ENCODE peak calls at places on chromosome 10, in eight cellular contexts. X is fibroblast of lung, A is HFFc6, M is progenitor cell of endocrine pancreas, I is kidney, Q is foreskin fibroblast, O is IMR-90, P is mesothelial cell of epicardium. L is an unnamed sample.

GRCh38 chr10:31687545-31688482 is 240.8 kb downstream of the ARHGAP12 start:
- DNase-seq in X (no peak), A (no peak), M (no peak), I (no peak), Q (no peak), O (no peak), P (no peak), L (no peak)

GRCh38 chr10:856405-857157 is 74.9 kb downstream of the LARP4B start:
- DNase-seq in X (no peak), A (no peak), M (no peak), I (no peak), Q (no peak), O (no peak), P (no peak), L (no peak)

GRCh38 chr10:74194545-74194944 is 43.5 kb downstream of the ADK start:
- DNase-seq in X (peak), A (no peak), M (no peak), I (no peak), Q (no peak), O (peak), P (no peak), L (no peak)

GRCh38 chr10:25294032-25294926 is 119.5 kb downstream of the GPR158 start:
- DNase-seq in X (no peak), A (no peak), M (no peak), I (no peak), Q (peak), O (peak), P (no peak), L (no peak)

GRCh38 chr10:44974628-44975431 is 3.8 kb downstream of the DEPP1 start:
- DNase-seq in X (peak), A (peak), M (peak), I (peak), Q (peak), O (no peak), P (peak), L (peak)

GRCh38 chr10:133358162-133358919 is 522 bp upstream of the FUOM start:
- DNase-seq in X (no peak), A (no peak), M (no peak), I (no peak), Q (peak), O (no peak), P (no peak), L (no peak)

GRCh38 chr10:87639493-87639892 is 20.2 kb upstream of the PAPSS2 start:
- DNase-seq in X (no peak), A (no peak), M (no peak), I (no peak), Q (no peak), O (no peak), P (no peak), L (no peak)

GRCh38 chr10:61475449-61475873 is 22.3 kb upstream of the TMEM26 start:
- DNase-seq in X (peak), A (no peak), M (no peak), I (no peak), Q (peak), O (peak), P (no peak), L (no peak)

GRCh38 chr10:97759157-97759980 is 12.4 kb downstream of the SFRP5 start:
- DNase-seq in X (peak), A (peak), M (peak), I (no peak), Q (peak), O (peak), P (peak), L (peak)

GRCh38 chr10:118672766-118673715 is 77.6 kb upstream of the PRLHR start:
- DNase-seq in X (no peak), A (no peak), M (no peak), I (no peak), Q (no peak), O (no peak), P (no peak), L (no peak)

GRCh38 chr10:4670737-4671136 is 155.3 kb upstream of the AKR1E2 start:
- DNase-seq in X (no peak), A (peak), M (no peak), I (no peak), Q (peak), O (peak), P (no peak), L (no peak)

GRCh38 chr10:3848768-3849643 is 64.0 kb upstream of the KLF6 start:
- DNase-seq in X (peak), A (peak), M (no peak), I (no peak), Q (peak), O (peak), P (no peak), L (no peak)

GRCh38 chr10:65753532-65753931 is 1172.3 kb upstream of the LRRTM3 start:
- DNase-seq in X (no peak), A (no peak), M (no peak), I (no peak), Q (no peak), O (no peak), P (no peak), L (no peak)

GRCh38 chr10:44384601-44385422 is at the start of gene CXCL12:
- DNase-seq in X (no peak), A (peak), M (peak), I (peak), Q (peak), O (peak), P (peak), L (no peak)

GRCh38 chr10:62637249-62638061 is 167.1 kb upstream of the ADO start:
- DNase-seq in X (peak), A (peak), M (no peak), I (no peak), Q (no peak), O (peak), P (no peak), L (no peak)

GRCh38 chr10:116752969-116753665 is 10.8 kb upstream of the HSPA12A start:
- DNase-seq in X (no peak), A (no peak), M (no peak), I (peak), Q (no peak), O (no peak), P (no peak), L (no peak)

GRCh38 chr10:58044072-58044471 is 223.6 kb downstream of the IPMK start:
- DNase-seq in X (no peak), A (peak), M (no peak), I (no peak), Q (peak), O (peak), P (no peak), L (no peak)

GRCh38 chr10:96439655-96440217 is 74.0 kb downstream of the TLL2 start:
- DNase-seq in X (no peak), A (no peak), M (no peak), I (no peak), Q (no peak), O (no peak), P (no peak), L (no peak)

GRCh38 chr10:123624086-123624485 is 42.1 kb upstream of the GPR26 start:
- DNase-seq in X (no peak), A (no peak), M (no peak), I (no peak), Q (no peak), O (no peak), P (peak), L (no peak)

GRCh38 chr10:31908157-31908556 is 20.5 kb downstream of the ARHGAP12 start:
- DNase-seq in X (no peak), A (no peak), M (no peak), I (no peak), Q (no peak), O (no peak), P (no peak), L (no peak)

GRCh38 chr10:98101366-98101765 is 33.1 kb upstream of the R3HCC1L start:
- DNase-seq in X (no peak), A (no peak), M (no peak), I (no peak), Q (no peak), O (no peak), P (no peak), L (no peak)

GRCh38 chr10:60951272-60951724 is 7.3 kb upstream of the RHOBTB1 start:
- DNase-seq in X (peak), A (no peak), M (no peak), I (no peak), Q (no peak), O (peak), P (no peak), L (no peak)

GRCh38 chr10:71729023-71729649 is 9.6 kb upstream of the C10orf105 start:
- DNase-seq in X (no peak), A (no peak), M (no peak), I (peak), Q (no peak), O (no peak), P (peak), L (no peak)

GRCh38 chr10:90018819-90019218 is 317.4 kb downstream of the KIF20B start:
- DNase-seq in X (no peak), A (no peak), M (no peak), I (no peak), Q (no peak), O (no peak), P (no peak), L (no peak)

GRCh38 chr10:130767116-130767730 is 544.3 kb downstream of the TCERG1L start:
- DNase-seq in X (no peak), A (no peak), M (no peak), I (peak), Q (no peak), O (no peak), P (no peak), L (no peak)

GRCh38 chr10:99784731-99785441 is 2.4 kb downstream of the ABCC2 start:
- DNase-seq in X (no peak), A (no peak), M (no peak), I (no peak), Q (peak), O (peak), P (no peak), L (no peak)

GRCh38 chr10:31959461-31960173 is 31.0 kb upstream of the ARHGAP12 start:
- DNase-seq in X (no peak), A (no peak), M (no peak), I (no peak), Q (no peak), O (no peak), P (no peak), L (no peak)

GRCh38 chr10:17662193-17663138 is 18.5 kb downstream of the STAM start:
- DNase-seq in X (no peak), A (no peak), M (no peak), I (no peak), Q (no peak), O (no peak), P (no peak), L (no peak)

GRCh38 chr10:98610855-98611254 is 164.1 kb upstream of the HPS1 start:
- DNase-seq in X (no peak), A (no peak), M (no peak), I (peak), Q (no peak), O (no peak), P (no peak), L (no peak)

GRCh38 chr10:69087600-69088470 is at the start of gene SRGN:
- DNase-seq in X (peak), A (peak), M (no peak), I (no peak), Q (peak), O (peak), P (no peak), L (peak)

GRCh38 chr10:61786728-61787127 is 114.8 kb upstream of the ARID5B start:
- DNase-seq in X (peak), A (peak), M (no peak), I (no peak), Q (peak), O (peak), P (no peak), L (peak)

GRCh38 chr10:65891073-65891981 is 1034.5 kb upstream of the LRRTM3 start:
- DNase-seq in X (no peak), A (no peak), M (no peak), I (no peak), Q (no peak), O (no peak), P (no peak), L (peak)

GRCh38 chr10:92014620-92015019 is 91.0 kb downstream of the BTAF1 start:
- DNase-seq in X (no peak), A (no peak), M (no peak), I (no peak), Q (no peak), O (no peak), P (no peak), L (no peak)

GRCh38 chr10:69333205-69333604 is 54.9 kb downstream of the HK1 start:
- DNase-seq in X (no peak), A (peak), M (peak), I (peak), Q (no peak), O (no peak), P (peak), L (no peak)

GRCh38 chr10:99870051-99870730 is 87.8 kb downstream of the ABCC2 start:
- DNase-seq in X (no peak), A (no peak), M (no peak), I (no peak), Q (no peak), O (no peak), P (no peak), L (no peak)

GRCh38 chr10:32149257-32149955 is 93.2 kb upstream of the KIF5B start:
- DNase-seq in X (peak), A (peak), M (no peak), I (no peak), Q (peak), O (peak), P (no peak), L (peak)

GRCh38 chr10:112304460-112304859 is 21.3 kb downstream of the TECTB start:
- DNase-seq in X (no peak), A (peak), M (no peak), I (no peak), Q (no peak), O (peak), P (no peak), L (no peak)

GRCh38 chr10:63940277-63940972 is 419.2 kb downstream of the REEP3 start:
- DNase-seq in X (no peak), A (no peak), M (no peak), I (no peak), Q (no peak), O (no peak), P (no peak), L (no peak)

DNA sequence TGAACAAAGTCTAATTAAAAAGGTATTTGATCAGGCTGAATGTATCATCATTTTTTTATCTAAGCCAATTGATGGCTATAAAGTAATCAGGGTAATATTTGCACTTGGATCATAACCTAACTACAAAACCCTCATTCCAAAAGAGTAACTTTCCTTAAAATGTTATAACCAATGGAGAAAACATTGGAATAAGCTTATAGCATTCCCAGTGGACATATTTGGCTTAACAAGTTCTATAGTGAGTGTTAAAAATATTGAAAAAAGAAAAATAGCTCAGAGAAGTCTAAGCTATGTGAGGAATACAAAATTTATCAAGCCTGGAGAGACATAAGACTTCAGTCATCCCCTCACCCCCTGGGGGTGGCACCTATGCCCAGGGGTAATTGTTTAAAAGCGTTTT is 358.8 kb downstream of the LRRTM3 start:
- DNase-seq in X (no peak), A (no peak), M (no peak), I (no peak), Q (no peak), O (no peak), P (no peak), L (no peak)
- TF ChIP-seq CTCF in X (no peak), A (no peak), M (no peak), I (no peak), Q (no peak), O (no peak), P (peak), L (no peak)

GRCh38 chr10:100877451-100877850 is 35.3 kb upstream of the SLF2 start:
- DNase-seq in X (no peak), A (no peak), M (no peak), I (no peak), Q (no peak), O (no peak), P (no peak), L (peak)

GRCh38 chr10:100881552-100882250 is 31.1 kb upstream of the SLF2 start:
- DNase-seq in X (no peak), A (peak), M (no peak), I (no peak), Q (no peak), O (no peak), P (no peak), L (peak)

GRCh38 chr10:100882251-100882643 is 30.5 kb upstream of the SLF2 start:
- DNase-seq in X (no peak), A (no peak), M (no peak), I (no peak), Q (no peak), O (no peak), P (no peak), L (no peak)

GRCh38 chr10:100878291-100878910 is 34.4 kb upstream of the SLF2 start:
- DNase-seq in X (peak), A (peak), M (peak), I (no peak), Q (peak), O (peak), P (peak), L (peak)

GRCh38 chr10:100879741-100880360 is 32.9 kb upstream of the SLF2 start:
- DNase-seq in X (no peak), A (no peak), M (no peak), I (no peak), Q (no peak), O (no peak), P (no peak), L (peak)
- TF ChIP-seq CTCF in X (no peak), A (no peak), M (no peak), I (peak), Q (no peak), O (peak), P (no peak), L (no peak)

DNA sequence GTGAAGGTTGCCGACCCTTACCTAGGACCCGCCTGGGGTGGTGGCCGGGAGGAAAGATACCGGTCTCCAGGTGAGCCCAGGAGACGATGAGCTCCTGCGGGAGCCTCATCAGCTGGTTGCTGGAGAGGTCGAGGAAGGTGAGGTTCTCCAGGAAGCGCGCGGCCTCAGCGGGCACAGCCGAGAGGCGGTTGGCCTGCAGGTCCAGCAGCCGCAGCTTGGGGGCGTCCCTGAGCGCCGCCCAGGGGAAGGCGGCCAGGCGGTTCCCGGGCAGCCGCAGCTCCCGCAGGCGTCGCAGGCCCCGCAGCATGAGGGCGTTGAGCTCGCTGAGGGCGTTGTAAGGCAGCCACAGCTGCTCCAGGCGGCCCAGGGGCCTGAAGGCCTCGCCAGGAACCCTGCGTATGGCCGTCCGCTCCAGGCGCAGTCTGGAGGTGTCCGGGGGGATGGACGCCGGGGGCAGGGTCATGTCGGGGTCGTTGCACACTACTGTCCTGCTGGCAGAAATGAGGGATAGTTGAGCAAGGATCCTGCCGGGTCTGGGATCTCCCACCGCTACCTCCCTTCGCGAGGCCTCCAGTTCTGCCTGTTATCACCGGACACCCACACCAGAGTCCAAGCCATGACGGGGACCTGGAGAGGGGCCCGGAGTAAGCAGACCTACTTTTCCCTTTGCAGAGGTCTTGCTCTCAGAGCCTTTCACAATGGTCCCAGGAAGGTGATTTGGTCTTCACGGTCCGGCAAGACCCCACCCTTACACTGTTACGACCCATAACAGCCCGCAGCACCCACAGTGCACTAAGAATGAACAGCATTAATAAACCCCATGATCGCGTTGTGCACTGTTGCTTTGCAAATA is 3.9 kb downstream of the LRIT1 start:
- DNase-seq in X (no peak), A (no peak), M (no peak), I (no peak), Q (no peak), O (no peak), P (no peak), L (no peak)
- TF ChIP-seq CTCF in X (no peak), A (peak), M (peak), I (no peak), Q (peak), O (peak), P (peak), L (no peak)

DNA sequence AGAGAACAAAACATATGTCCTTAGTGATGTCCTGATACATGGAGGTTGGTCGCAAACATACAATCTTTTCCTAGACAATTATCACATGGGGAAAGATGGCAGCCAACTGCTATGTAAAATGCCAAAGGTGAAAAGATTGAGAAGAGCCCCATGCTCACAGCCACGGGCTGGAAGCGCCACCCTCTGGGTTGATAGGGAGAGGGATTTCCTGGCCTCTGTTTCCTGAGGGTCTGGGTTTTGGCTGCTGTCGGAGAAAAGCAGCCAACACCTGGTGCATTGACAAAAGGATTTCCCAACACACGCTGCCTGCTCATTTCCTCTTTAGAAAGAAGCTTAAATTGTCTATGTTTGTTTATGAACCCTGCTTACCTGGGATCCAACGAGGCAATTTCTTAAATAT is 43.8 kb downstream of the ITIH5 start:
- DNase-seq in X (no peak), A (no peak), M (no peak), I (no peak), Q (no peak), O (no peak), P (no peak), L (no peak)
- TF ChIP-seq CTCF in X (peak), A (no peak), M (peak), I (peak), Q (no peak), O (no peak), P (no peak), L (peak)

DNA sequence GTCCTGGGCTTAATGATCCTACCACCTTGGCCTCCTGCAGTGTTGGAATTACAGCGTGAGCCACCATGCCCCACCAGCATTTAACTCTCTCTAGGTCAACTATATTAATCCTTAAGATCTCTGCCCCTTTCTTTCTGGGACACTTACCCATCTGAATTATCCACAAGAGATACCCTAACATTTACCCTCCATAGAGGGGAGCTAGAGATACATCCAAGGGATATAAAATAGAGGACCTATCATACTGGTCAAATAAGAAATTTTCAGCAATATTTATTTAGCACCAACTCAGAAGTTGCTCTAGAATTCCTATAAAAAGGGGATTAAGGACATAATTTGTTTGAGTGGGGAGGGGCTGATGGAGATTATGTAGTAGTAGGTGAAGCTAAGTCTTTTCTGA is 96.5 kb downstream of the OTUD1 start:
- DNase-seq in X (no peak), A (no peak), M (no peak), I (no peak), Q (no peak), O (no peak), P (no peak), L (no peak)
- TF ChIP-seq CTCF in X (no peak), A (no peak), M (no peak), I (no peak), Q (no peak), O (no peak), P (no peak), L (no peak)

GRCh38 chr10:77711683-77712049 is 74.1 kb upstream of the KCNMA1 start:
- DNase-seq in X (no peak), A (no peak), M (no peak), I (no peak), Q (no peak), O (no peak), P (no peak), L (no peak)
- TF ChIP-seq CTCF in X (no peak), A (peak), M (no peak), I (no peak), Q (no peak), O (no peak), P (peak), L (no peak)